ENCODE peak calls at places on chromosomes 4 and X, in five cellular contexts. Y is AG09309, R is right atrium auricular region, A is GM12865, J is tibial artery. T is an unnamed sample.

GRCh38 chr4:43776371-43776770 is 672.2 kb downstream of the KCTD8 start:
- DNase-seq in Y (no peak), R (no peak), A (no peak), J (no peak), T (no peak)

GRCh38 chr4:5409237-5409636 is 299.1 kb downstream of the EVC2 start:
- DNase-seq in Y (no peak), R (no peak), A (no peak), J (no peak), T (no peak)

GRCh38 chr4:145930592-145930991 is 8.0 kb downstream of the ZNF827 start:
- DNase-seq in Y (no peak), R (no peak), A (peak), J (no peak), T (no peak)

GRCh38 chr4:110165382-110166285 is 32.8 kb downstream of the ELOVL6 start:
- DNase-seq in Y (peak), R (no peak), A (peak), J (no peak), T (peak)

GRCh38 chr4:149009223-149009622 is 567.0 kb upstream of the NR3C2 start:
- DNase-seq in Y (no peak), R (no peak), A (no peak), J (no peak), T (no peak)

GRCh38 chrX:16946361-16946964 is at the start of gene REPS2:
- DNase-seq in Y (no peak), R (peak), A (peak), J (peak), T (peak)

GRCh38 chr4:88456757-88457306 is at the start of gene HERC5:
- DNase-seq in Y (peak), R (peak), A (peak), J (peak), T (peak)

GRCh38 chr4:48340276-48340904 is 939 bp upstream of the SLAIN2 start:
- DNase-seq in Y (peak), R (no peak), A (peak), J (no peak), T (peak)

GRCh38 chr4:102868153-102868781 is 525 bp upstream of the CISD2 start:
- DNase-seq in Y (no peak), R (no peak), A (peak), J (peak), T (no peak)

GRCh38 chr4:147480891-147481576 is at the start of gene EDNRA:
- DNase-seq in Y (no peak), R (no peak), A (no peak), J (no peak), T (no peak)

GRCh38 chr4:104488151-104488550 is 6.5 kb downstream of the CXXC4 start:
- DNase-seq in Y (no peak), R (no peak), A (peak), J (no peak), T (no peak)

GRCh38 chr4:104490770-104491395 is 3.8 kb downstream of the CXXC4 start:
- DNase-seq in Y (no peak), R (peak), A (peak), J (peak), T (peak)

GRCh38 chr4:104490096-104490769 is 4.5 kb downstream of the CXXC4 start:
- DNase-seq in Y (no peak), R (no peak), A (peak), J (no peak), T (no peak)

GRCh38 chr4:104491396-104491821 is 3.3 kb downstream of the CXXC4 start:
- DNase-seq in Y (no peak), R (no peak), A (peak), J (no peak), T (peak)

GRCh38 chr4:104489731-104490095 is 5.0 kb downstream of the CXXC4 start:
- DNase-seq in Y (no peak), R (no peak), A (peak), J (no peak), T (no peak)
- H3K4me3 ChIP-seq in Y (no peak), R (no peak), A (peak), J (no peak), T (no peak)

DNA sequence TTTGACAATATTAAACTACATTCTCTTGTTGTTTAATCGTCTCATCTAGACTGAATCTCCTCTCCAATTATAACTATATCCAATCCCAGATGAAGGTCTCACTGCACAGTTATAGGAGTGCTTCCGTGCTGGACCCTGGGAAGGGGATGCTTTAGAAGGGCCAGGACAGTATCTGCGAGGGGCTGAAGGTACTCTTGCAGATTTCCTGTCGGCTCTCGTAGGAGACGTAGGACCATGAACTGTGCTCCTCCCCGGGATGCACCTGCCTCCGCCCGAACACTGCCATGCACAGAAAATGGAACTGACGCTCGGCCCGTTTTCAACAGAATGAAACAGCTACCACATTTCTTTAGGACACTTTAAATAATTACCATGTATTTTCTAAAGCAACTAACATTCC is 39.4 kb downstream of the FAT1 start:
- DNase-seq in Y (no peak), R (no peak), A (no peak), J (no peak), T (no peak)
- H3K4me3 ChIP-seq in Y (no peak), R (no peak), A (no peak), J (no peak), T (no peak)

GRCh38 chrX:151702021-151702714 is 6.9 kb downstream of the PRRG3 start:
- DNase-seq in Y (no peak), R (no peak), A (no peak), J (no peak), T (no peak)
- H3K4me3 ChIP-seq in Y (no peak), R (no peak), A (no peak), J (no peak), T (no peak)

GRCh38 chr4:825969-826330 is at the start of gene CPLX1:
- DNase-seq in Y (no peak), R (no peak), A (no peak), J (no peak), T (no peak)

GRCh38 chr4:824461-825062 is 1.4 kb downstream of the CPLX1 start:
- DNase-seq in Y (no peak), R (no peak), A (no peak), J (peak), T (no peak)

GRCh38 chr4:823761-824460 is 2.0 kb downstream of the CPLX1 start:
- DNase-seq in Y (no peak), R (no peak), A (no peak), J (peak), T (no peak)

GRCh38 chr4:826508-827208 is 729 bp upstream of the CPLX1 start:
- DNase-seq in Y (no peak), R (no peak), A (no peak), J (no peak), T (no peak)

GRCh38 chr4:825063-825968 is 613 bp downstream of the CPLX1 start:
- DNase-seq in Y (no peak), R (no peak), A (no peak), J (no peak), T (no peak)
- H3K4me3 ChIP-seq in Y (no peak), R (peak), A (no peak), J (peak), T (no peak)

DNA sequence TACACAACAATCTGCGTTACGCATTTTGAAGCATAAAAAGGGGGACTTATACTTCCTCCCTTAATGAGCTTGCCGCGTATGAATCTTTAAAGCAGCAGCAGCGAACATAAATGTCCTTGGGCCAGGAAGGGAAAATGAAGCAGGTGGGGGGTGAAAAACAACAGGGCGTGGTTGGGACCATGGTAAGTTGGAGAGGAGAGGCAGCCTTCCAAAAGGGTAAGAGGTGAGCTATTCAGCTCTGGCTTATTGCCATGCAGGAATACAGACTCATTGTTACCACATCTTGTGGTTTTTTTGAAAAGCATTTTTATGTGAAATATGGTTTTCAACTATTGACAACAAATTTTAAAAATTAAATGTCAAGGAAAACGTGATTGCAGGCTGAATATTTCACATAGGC is 710.7 kb upstream of the FAM241A start:
- DNase-seq in Y (no peak), R (no peak), A (no peak), J (no peak), T (no peak)
- H3K4me3 ChIP-seq in Y (no peak), R (no peak), A (no peak), J (no peak), T (no peak)